ENCODE peak calls at places on chromosomes 3 and 15, in six cellular contexts. A, M, I, K, T and D are unnamed samples.

GRCh38 chr3:89180334-89180733 is 72.9 kb downstream of the EPHA3 start:
- DNase-seq in K (peak; percentile 9), T (no peak), M (no peak), I (no peak), A (no peak), D (no peak)

GRCh38 chr15:57911247-57911646 is 154.3 kb downstream of the ALDH1A2 start:
- DNase-seq in K (no peak), M (no peak), A (no peak), T (no peak), I (no peak), D (no peak)

GRCh38 chr15:25556136-25556535 is 117.3 kb upstream of the UBE3A start:
- DNase-seq in K (no peak), I (no peak), T (no peak), M (no peak), A (no peak), D (no peak)

GRCh38 chr3:78901544-78901943 is 866.3 kb downstream of the ROBO1 start:
- DNase-seq in T (no peak), M (no peak), A (no peak), K (no peak), I (no peak), D (no peak)

GRCh38 chr3:33940149-33940548 is 141.7 kb downstream of the PDCD6IP start:
- DNase-seq in T (no peak), K (peak; percentile 31), A (no peak), M (no peak), I (no peak), D (peak; percentile 45)

GRCh38 chr15:98794754-98795153 is 146.4 kb downstream of the IGF1R start:
- DNase-seq in I (no peak), M (no peak), T (peak; percentile 45), A (no peak), K (peak; percentile 43), D (no peak)

GRCh38 chr3:37072892-37073291 is 79.6 kb downstream of the MLH1 start:
- DNase-seq in M (no peak), T (no peak), K (peak; percentile 95), A (no peak), I (no peak), D (no peak)

GRCh38 chr3:185420762-185421161 is 57.8 kb downstream of the MAP3K13 start:
- DNase-seq in A (peak; percentile 85), T (peak; percentile 74), M (no peak), I (no peak), K (peak; percentile 34), D (peak; percentile 11)

GRCh38 chr15:95845862-95846515 is 484.5 kb upstream of the NR2F2 start:
- DNase-seq in T (no peak), M (no peak), I (no peak), K (peak; percentile 98), A (peak; percentile 15), D (no peak)

GRCh38 chr3:10189557-10190374 is 25.0 kb downstream of the IRAK2 start:
- DNase-seq in I (peak; percentile 57), M (peak; percentile 11), K (peak; percentile 43), T (peak; percentile 31), A (peak; percentile 61), D (peak; percentile 90)

GRCh38 chr15:57301307-57301706 is 75.0 kb upstream of the CGNL1 start:
- DNase-seq in T (no peak), M (no peak), I (no peak), A (no peak), K (no peak), D (no peak)

GRCh38 chr15:63504979-63505841 is 817 bp downstream of the USP3 start:
- DNase-seq in M (peak; percentile 25), A (peak; percentile 64), K (peak; percentile 62), T (peak; percentile 80), I (no peak), D (no peak)

GRCh38 chr3:43919067-43919466 is 228.3 kb downstream of the ABHD5 start:
- DNase-seq in A (no peak), T (no peak), I (no peak), M (no peak), K (peak; percentile 13), D (peak; percentile 23)

GRCh38 chr3:64049832-64050231 is 26.5 kb upstream of the PSMD6 start:
- DNase-seq in M (no peak), K (no peak), A (no peak), I (no peak), T (no peak), D (no peak)

GRCh38 chr15:48298914-48299313 is 32.3 kb upstream of the DUT start:
- DNase-seq in M (no peak), T (no peak), A (no peak), I (no peak), K (no peak), D (no peak)

GRCh38 chr3:192564611-192565010 is 162.7 kb downstream of the FGF12 start:
- DNase-seq in I (no peak), K (no peak), T (no peak), M (no peak), A (no peak), D (no peak)

DNA sequence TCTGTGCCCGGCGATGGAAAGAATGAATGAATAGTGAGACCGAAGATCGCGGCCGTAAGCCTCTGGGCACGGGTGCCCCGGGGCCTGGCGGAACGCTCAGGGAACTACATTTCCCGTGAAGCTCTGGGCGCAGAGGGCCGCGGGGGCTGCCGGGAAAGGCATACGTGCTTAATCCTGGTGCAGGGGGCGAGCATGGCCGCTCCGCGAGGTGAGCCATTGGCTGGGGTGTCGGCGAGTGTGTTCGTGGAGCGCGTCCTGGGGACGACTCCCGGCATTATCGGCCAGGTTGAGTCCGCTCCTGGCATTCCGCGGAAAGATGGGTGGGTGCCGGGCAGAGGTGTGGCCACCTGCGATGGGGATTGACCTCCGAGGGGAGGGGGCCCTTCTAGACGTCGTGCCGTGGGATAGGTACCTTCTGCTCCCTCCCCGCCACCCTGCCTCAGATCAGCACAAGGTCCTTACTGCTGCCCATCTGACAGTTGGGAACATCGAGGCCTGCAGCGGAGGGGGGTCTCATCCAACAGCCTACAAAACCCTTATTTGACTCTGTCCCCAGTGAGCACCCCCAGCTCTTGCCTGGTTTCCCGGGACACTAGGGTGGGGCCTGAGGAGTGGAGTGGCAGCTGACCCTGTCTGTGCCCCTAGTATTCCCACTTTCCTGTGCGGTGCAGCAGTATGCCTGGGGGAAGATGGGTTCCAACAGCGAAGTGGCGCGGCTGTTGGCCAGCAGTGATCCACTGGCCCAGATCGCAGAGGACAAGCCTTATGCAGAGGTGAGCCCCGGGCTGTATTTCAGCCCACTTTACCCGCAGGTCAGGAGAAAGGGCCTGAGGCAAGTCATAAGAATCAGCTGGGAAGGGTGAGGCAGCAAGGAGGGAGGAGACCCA is at the start of gene MPI:
- DNase-seq in K (peak; percentile 74), M (peak; percentile 76), T (peak; percentile 87), I (peak; percentile 64), A (peak; percentile 82), D (peak; percentile 94)
- H3K27ac ChIP-seq in K (peak within 1 kb of the TSS; percentile 63), M (peak within 1 kb of the TSS; percentile 71), T (peak within 1 kb of the TSS; percentile 86), I (peak within 1 kb of the TSS; percentile 82), A (peak within 1 kb of the TSS; percentile 81), D (peak within 1 kb of the TSS; percentile 71)

DNA sequence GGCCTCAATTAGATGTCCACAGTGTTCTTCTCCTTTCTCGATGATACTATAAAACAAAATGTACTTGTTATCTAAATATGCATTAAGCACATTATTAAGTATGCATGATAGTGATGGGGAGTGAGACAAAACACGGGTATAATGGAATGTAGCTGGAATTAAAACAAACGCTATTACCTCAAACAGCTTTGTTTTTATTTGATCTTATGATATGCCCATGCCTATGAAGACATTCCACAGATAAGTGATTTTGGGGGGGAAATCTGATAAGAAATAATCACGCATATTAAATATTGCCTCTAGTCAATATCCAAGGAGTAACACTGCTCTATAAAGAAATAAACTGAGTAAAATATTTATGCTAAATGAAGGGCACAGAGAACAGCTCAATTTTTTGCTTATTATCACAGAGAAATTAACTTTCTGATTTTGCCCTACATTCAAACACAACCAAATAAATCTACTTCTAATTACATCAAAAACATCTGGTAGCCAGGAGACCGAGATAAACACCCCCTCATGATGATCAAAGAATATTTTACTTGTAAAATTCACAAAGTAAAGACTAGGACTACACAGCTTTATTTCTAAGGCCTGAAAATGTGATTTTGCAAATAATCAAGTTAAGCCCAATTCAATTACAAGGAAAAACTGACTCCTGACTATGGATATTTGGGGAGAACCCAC is 1.9 kb downstream of the COX17 start:
- DNase-seq in M (no peak), K (no peak), A (no peak), T (no peak), I (no peak), D (no peak)
- H3K27ac ChIP-seq in M (no peak overlapping the region), K (no peak overlapping the region), A (no peak overlapping the region), T (no peak overlapping the region), I (no peak overlapping the region), D (no peak overlapping the region)

DNA sequence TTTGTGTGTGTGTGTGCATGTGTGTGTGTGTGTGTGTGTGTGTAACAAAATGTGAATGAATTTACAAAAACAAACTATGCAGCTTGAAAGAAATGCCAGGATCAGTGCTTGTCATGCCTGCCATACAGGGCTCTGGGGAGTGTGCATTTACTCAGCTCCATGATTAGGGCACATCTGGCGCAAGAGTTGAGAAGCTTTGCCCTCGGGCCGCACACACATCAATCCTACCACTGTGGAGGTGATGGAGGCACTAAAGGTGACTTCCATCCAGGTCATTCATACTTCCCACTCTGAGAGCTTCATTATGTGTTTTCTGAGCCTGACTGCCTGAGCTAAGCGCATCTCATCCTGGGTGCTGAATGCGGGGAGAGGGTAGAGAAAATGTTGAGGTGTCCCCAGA is 72.0 kb upstream of the ZBED2 start:
- DNase-seq in A (no peak), T (no peak), K (no peak), I (no peak), M (no peak), D (no peak)
- H3K27ac ChIP-seq in A (peak overlapping the region; percentile 35), T (no peak overlapping the region), K (no peak overlapping the region), I (no peak overlapping the region), M (peak overlapping the region; percentile 62), D (no peak overlapping the region)

GRCh38 chr15:31280037-31280830 is 46.4 kb upstream of the KLF13 start:
- DNase-seq in A (peak; percentile 40), T (no peak), K (no peak), M (no peak), I (peak; percentile 93), D (no peak)

GRCh38 chr15:31278544-31279220 is 48.0 kb upstream of the KLF13 start:
- DNase-seq in T (no peak), K (no peak), M (no peak), I (no peak), A (no peak), D (no peak)

GRCh38 chr15:31278056-31278445 is 48.6 kb upstream of the KLF13 start:
- DNase-seq in K (no peak), A (no peak), I (no peak), M (no peak), T (no peak), D (no peak)

GRCh38 chr15:31280831-31281216 is 45.8 kb upstream of the KLF13 start:
- DNase-seq in M (no peak), K (no peak), A (no peak), T (no peak), I (no peak), D (no peak)

DNA sequence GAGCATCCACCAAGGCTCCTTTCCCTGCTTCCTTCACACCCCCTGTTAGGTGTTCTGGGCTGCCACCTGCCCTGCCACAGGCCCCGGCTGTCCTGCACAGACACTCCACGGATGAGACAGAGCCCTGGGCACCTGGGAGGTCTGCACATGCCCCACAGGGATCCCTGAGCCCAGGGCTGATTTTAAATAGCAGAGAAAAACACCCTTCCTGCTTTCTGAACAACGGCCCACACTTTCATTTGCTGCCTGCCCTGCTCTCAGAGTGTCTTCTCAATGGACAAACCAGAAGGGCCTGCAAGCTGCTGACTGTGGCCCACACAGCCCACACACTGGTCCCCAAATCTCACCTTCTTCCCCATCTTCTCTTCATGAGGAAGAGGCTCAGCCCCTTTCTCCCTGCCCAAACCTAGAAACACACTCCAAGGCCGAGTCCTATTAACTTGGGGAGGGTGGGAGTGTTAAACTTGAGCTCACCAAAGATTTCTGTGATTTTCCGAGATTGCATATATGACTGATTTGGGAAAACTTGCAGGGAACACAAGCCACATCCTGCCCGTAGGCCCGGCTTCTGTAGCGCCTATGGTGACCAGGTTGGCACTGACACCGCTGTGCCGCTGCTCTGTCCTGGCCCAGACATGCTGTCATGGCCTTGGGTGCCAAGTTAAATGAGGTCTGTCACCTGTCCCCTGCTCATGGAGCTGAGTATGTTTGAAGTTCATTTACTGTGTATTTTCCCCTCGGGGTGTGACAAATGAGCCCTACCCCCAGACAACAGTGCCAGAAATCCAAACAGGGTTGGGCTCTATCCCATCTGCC is 47.2 kb upstream of the KLF13 start:
- DNase-seq in M (no peak), T (no peak), K (no peak), I (no peak), A (no peak), D (no peak)
- H3K27ac ChIP-seq in M (no peak overlapping the region), T (no peak overlapping the region), K (no peak overlapping the region), I (peak overlapping the region; percentile 95), A (peak overlapping the region; percentile 62), D (peak overlapping the region; percentile 34)